ENCODE peak calls at places on chromosomes 16 and 17, in eight cellular contexts. M is suprapubic skin, E is tibial nerve, B is H1, R is stomach, P is HepG2, F is ovary, C is sigmoid colon. K is an unnamed sample.

GRCh38 chr16:86306811-86307517 is 203.4 kb upstream of the FOXF1 start:
- DNase-seq in C (peak; percentile 32), R (no peak), M (no peak), P (no peak), B (no peak), F (no peak), E (no peak), K (no peak)

GRCh38 chr17:19773534-19773933 is 25.4 kb upstream of the ALDH3A1 start:
- DNase-seq in R (no peak), P (no peak), C (no peak), E (no peak), M (no peak), B (no peak), F (no peak), K (no peak)

GRCh38 chr16:47644166-47644565 is 183.0 kb downstream of the PHKB start:
- DNase-seq in R (peak; percentile 28), M (no peak), C (no peak), E (no peak), P (no peak), F (no peak), B (no peak), K (no peak)

GRCh38 chr16:67645397-67646121 is 615 bp downstream of the CARMIL2 start:
- DNase-seq in E (no peak), P (no peak), B (no peak), C (no peak), R (no peak), M (peak; percentile 67), F (no peak), K (no peak)

GRCh38 chr17:78885956-78886355 is 17.0 kb downstream of the CEP295NL start:
- DNase-seq in C (no peak), B (no peak), R (no peak), P (no peak), M (no peak), E (no peak), F (no peak), K (no peak)

GRCh38 chr16:11989238-11990160 is 13.0 kb downstream of the SNX29 start:
- DNase-seq in B (no peak), C (no peak), M (no peak), F (no peak), P (no peak), R (no peak), E (no peak), K (no peak)

GRCh38 chr17:76267051-76267576 is 2.0 kb downstream of the UBALD2 start:
- DNase-seq in E (no peak), C (no peak), B (no peak), P (no peak), F (no peak), M (no peak), R (no peak), K (no peak)

GRCh38 chr17:16517477-16517876 is 25.5 kb upstream of the LRRC75A start:
- DNase-seq in E (no peak), R (no peak), B (no peak), P (no peak), C (no peak), M (no peak), F (no peak), K (no peak)

GRCh38 chr16:54072237-54072636 is 214.3 kb downstream of the IRX3 start:
- DNase-seq in F (no peak), R (no peak), E (no peak), B (no peak), M (no peak), P (no peak), C (no peak), K (no peak)

GRCh38 chr17:63841350-63842172 is 924 bp downstream of the SMARCD2 start:
- DNase-seq in F (peak; percentile 60), P (peak; percentile 36), R (peak; percentile 60), C (peak; percentile 89), B (no peak), E (peak; percentile 54), M (peak; percentile 87), K (no peak)

GRCh38 chr17:67223924-67224323 is 21.1 kb downstream of the HELZ start:
- DNase-seq in F (no peak), R (no peak), P (peak; percentile 18), C (no peak), E (no peak), M (no peak), B (no peak), K (no peak)

GRCh38 chr16:85357924-85358505 is 245.7 kb upstream of the CIBAR2 start:
- DNase-seq in M (no peak), B (no peak), R (no peak), C (no peak), E (no peak), P (no peak), F (no peak), K (no peak)

GRCh38 chr16:84318091-84318975 is 23.7 kb downstream of the WFDC1 start:
- DNase-seq in E (no peak), C (peak; percentile 34), P (no peak), M (no peak), B (no peak), R (no peak), F (no peak), K (no peak)

GRCh38 chr17:63491976-63492575 is 15.2 kb downstream of the ACE start:
- DNase-seq in R (no peak), F (no peak), E (no peak), C (no peak), M (no peak), P (no peak), B (no peak), K (no peak)

GRCh38 chr16:29645699-29646187 is 17.3 kb upstream of the SPN start:
- DNase-seq in B (no peak), R (no peak), F (no peak), C (no peak), M (no peak), E (no peak), P (peak; percentile 89), K (no peak)

GRCh38 chr17:69434164-69434579 is 19.7 kb downstream of the MAP2K6 start:
- DNase-seq in B (no peak), P (no peak), R (no peak), F (no peak), C (no peak), E (no peak), M (no peak), K (no peak)

GRCh38 chr17:74542727-74543383 is 3.1 kb downstream of the CD300C start:
- DNase-seq in E (no peak), F (no peak), P (no peak), M (no peak), B (no peak), C (peak; percentile 50), R (no peak), K (no peak)
- H3K9me3 ChIP-seq in E (no peaks in the 10 kb centered on the region), F (no peaks in the 10 kb centered on the region), P (no peaks in the 10 kb centered on the region), M (no peaks in the 10 kb centered on the region), B (no peaks in the 10 kb centered on the region), C (no peaks in the 10 kb centered on the region), R (no peaks in the 10 kb centered on the region), K (no peaks in the 10 kb centered on the region)

GRCh38 chr17:7834891-7835817 is 1.1 kb downstream of the KDM6B start:
- DNase-seq in P (peak; percentile 96), F (peak; percentile 99), E (peak; percentile 95), C (peak; percentile 99), B (peak; percentile 97), M (peak; percentile 99), R (peak; percentile 97), K (peak; percentile 99)

GRCh38 chr17:7832431-7832830 is 1.6 kb upstream of the KDM6B start:
- DNase-seq in B (no peak), P (no peak), C (peak; percentile 61), E (no peak), F (no peak), R (no peak), M (no peak), K (no peak)

GRCh38 chr17:7833795-7834553 is at the start of gene KDM6B:
- DNase-seq in F (peak; percentile 93), M (peak; percentile 98), R (peak; percentile 95), C (peak; percentile 98), E (peak; percentile 94), B (no peak), P (peak; percentile 83), K (peak; percentile 98)

GRCh38 chr17:7834554-7834890 is 505 bp downstream of the KDM6B start:
- DNase-seq in B (no peak), C (peak; percentile 89), R (peak; percentile 68), F (peak; percentile 75), P (peak; percentile 64), E (peak; percentile 58), M (no peak), K (peak; percentile 94)

DNA sequence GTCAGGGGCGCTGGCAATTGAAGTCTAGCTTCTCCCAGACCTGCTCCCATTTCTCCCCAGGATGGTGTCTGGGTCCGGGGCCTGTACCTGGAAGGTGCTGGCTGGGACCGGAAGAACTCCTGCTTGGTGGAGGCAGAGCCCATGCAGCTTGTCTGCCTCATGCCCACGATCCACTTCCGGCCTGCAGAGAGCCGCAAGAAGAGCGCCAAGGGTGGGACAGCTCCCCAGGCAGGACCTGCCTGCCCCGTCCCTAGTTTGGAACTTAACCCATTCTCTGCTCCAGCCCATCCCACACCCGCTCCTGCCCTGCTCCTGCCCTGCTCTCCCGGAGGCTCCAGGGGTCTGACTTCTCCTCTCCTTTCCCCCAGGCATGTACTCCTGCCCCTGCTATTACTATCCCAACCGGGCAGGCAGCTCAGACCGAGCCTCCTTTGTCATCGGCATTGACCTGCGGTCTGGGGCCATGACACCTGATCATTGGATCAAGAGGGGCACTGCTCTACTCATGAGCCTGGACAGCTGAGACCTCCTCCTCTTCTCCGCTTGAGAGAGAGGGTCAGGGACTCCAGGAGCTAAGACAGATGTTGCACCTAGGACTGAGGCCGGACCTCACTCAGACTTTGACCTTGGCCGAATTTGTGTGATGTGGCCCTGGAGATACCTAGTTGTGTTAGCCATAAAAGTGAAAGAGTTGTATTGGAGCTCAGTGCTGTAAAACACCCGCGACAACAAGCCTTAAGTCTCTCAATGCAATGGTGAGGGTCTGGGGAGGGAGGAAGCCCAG is 814 bp upstream of the KDM6B start:
- DNase-seq in M (no peak), F (peak; percentile 35), C (peak; percentile 66), B (no peak), E (no peak), R (no peak), P (no peak), K (no peak)
- H3K27ac ChIP-seq in M (peak overlapping the region; percentile 98), F (no peak overlapping the region), C (peak overlapping the region; percentile 95), B (no peak overlapping the region), E (no peak overlapping the region), R (peak overlapping the region; percentile 99), P (no peak overlapping the region), K (peak overlapping the region; percentile 98)

DNA sequence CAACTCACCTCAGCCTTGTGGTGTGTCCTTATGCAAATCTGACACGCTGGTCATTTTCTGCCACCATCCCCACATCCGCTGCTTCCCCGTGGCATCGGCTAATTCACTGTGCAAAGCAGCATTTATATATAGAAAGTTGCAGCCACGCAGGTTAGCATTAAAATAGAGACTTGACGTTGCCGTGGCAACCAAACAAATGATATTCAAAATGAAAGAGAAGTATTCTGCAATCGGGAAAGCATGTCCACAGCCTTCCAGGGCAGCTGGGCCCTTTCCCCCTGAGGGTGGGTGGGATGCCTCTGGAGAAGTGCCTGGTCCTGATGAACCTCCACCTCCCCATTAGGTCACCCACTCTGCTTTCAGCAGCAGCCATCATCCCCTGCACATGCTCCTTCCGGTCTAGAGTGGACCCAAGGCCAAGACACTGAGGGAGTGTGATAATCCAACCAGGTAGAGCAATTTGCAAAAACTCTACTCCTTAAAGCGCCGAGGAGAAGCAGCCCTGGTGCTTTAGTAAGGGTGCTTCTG is 138.7 kb downstream of the GAS7 start:
- DNase-seq in C (no peak), B (no peak), F (no peak), E (no peak), P (no peak), M (peak; percentile 86), R (no peak), K (no peak)
- TF ChIP-seq EP300 in C (no peak), B (no peak), F (no peak), E (no peak), P (no peak), M (no peak), R (no peak), K (no peak)

GRCh38 chr16:3408561-3409197 is 7.7 kb downstream of the ZNF174 start:
- DNase-seq in P (no peak), C (no peak), E (no peak), R (no peak), B (no peak), M (no peak), F (no peak), K (no peak)
- H3K9me3 ChIP-seq in P (no peaks in the 10 kb centered on the region), C (peaks cover 64% of the 10 kb centered on the region), E (peaks cover 74% of the 10 kb centered on the region), R (peaks cover 100% of the 10 kb centered on the region), B (peaks cover 67% of the 10 kb centered on the region), M (peaks cover 59% of the 10 kb centered on the region), F (peaks cover 61% of the 10 kb centered on the region), K (peaks cover 18% of the 10 kb centered on the region)

K was measured in esophagus muscularis mucosa.